ENCODE peak calls at places on chromosomes 5 and 9, in five cellular contexts. B is HCT116, A is AG04450, T is aorta, Z is colonic mucosa. U is an unnamed sample.

GRCh38 chr5:145743396-145744061 is 91.6 kb downstream of the PRELID2 start:
- DNase-seq in B (no peak), A (no peak), T (no peak), Z (no peak), U (no peak)

GRCh38 chr5:6820851-6821479 is 107.7 kb downstream of the TENT4A start:
- DNase-seq in B (peak; percentile 27), A (no peak), T (no peak), Z (peak; percentile 31), U (no peak)

GRCh38 chr5:75365740-75366139 is 28.7 kb downstream of the HMGCR start:
- DNase-seq in B (no peak), A (no peak), T (no peak), Z (no peak), U (no peak)

GRCh38 chr9:84374516-84374915 is 34.0 kb upstream of the SLC28A3 start:
- DNase-seq in B (no peak), A (no peak), T (no peak), Z (no peak), U (no peak)

GRCh38 chr9:83526901-83527300 is 11.3 kb downstream of the FRMD3 start:
- DNase-seq in B (no peak), A (no peak), T (no peak), Z (no peak), U (no peak)

GRCh38 chr5:74242516-74242915 is 398.0 kb downstream of the ENC1 start:
- DNase-seq in B (no peak), A (no peak), T (no peak), Z (no peak), U (no peak)

GRCh38 chr5:128109766-128110165 is 26.2 kb downstream of the SLC12A2 start:
- DNase-seq in B (no peak), A (no peak), T (no peak), Z (no peak), U (no peak)

GRCh38 chr9:4984171-4984570 is 901 bp upstream of the JAK2 start:
- DNase-seq in B (peak; percentile 19), A (no peak), T (no peak), Z (peak; percentile 59), U (no peak)

GRCh38 chr9:14347408-14348224 is 33.7 kb upstream of the NFIB start:
- DNase-seq in B (no peak), A (no peak), T (peak; percentile 66), Z (peak; percentile 46), U (peak; percentile 50)

GRCh38 chr9:17117372-17117771 is 17.5 kb upstream of the CNTLN start:
- DNase-seq in B (no peak), A (no peak), T (no peak), Z (no peak), U (no peak)

GRCh38 chr9:17063535-17064135 is 71.2 kb upstream of the CNTLN start:
- DNase-seq in B (peak; percentile 32), A (peak; percentile 23), T (no peak), Z (peak; percentile 21), U (peak; percentile 6)

GRCh38 chr5:93677344-93678021 is 63.9 kb downstream of the POU5F2 start:
- DNase-seq in B (peak; percentile 42), A (peak; percentile 85), T (peak; percentile 58), Z (no peak), U (peak; percentile 30)

GRCh38 chr5:27818888-27819287 is 780.5 kb upstream of the CDH9 start:
- DNase-seq in B (no peak), A (no peak), T (no peak), Z (no peak), U (no peak)

GRCh38 chr5:112379541-112380325 is 39.3 kb downstream of the EPB41L4A start:
- DNase-seq in B (no peak), A (no peak), T (no peak), Z (no peak), U (no peak)
- H3K27ac ChIP-seq in B (no peak overlapping the region), A (no peak overlapping the region), T (no peak overlapping the region), Z (no peak overlapping the region), U (no peak overlapping the region)

DNA sequence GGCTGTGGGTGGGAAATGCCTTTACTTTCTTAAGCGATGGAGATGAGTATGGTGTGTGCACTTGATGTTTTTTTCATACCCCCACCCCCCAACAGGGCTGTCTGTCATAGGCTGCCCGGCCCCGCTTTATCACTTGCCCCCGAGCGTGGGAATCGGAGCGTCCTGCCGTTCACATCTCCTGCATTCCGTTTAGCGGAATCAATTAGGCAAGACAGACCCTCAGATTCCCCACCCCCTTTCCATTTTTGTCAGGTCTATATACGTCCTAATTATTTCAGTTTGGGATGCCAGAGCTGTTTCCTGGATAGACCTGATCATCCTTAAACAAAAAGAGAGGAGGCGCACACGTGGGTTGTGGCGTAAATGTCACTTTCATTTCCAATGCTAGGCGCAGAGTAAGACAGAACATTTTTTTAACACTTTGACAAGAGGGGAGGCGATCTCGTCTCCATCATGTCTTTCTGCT is 217.2 kb downstream of the MEF2C start:
- DNase-seq in B (no peak), A (no peak), T (no peak), Z (no peak), U (no peak)
- H3K27me3 ChIP-seq in B (no peaks in the 10 kb centered on the region), A (peaks cover 71% of the 10 kb centered on the region), T (peaks cover 12% of the 10 kb centered on the region), Z (peaks cover 59% of the 10 kb centered on the region), U (peaks cover 100% of the 10 kb centered on the region)

DNA sequence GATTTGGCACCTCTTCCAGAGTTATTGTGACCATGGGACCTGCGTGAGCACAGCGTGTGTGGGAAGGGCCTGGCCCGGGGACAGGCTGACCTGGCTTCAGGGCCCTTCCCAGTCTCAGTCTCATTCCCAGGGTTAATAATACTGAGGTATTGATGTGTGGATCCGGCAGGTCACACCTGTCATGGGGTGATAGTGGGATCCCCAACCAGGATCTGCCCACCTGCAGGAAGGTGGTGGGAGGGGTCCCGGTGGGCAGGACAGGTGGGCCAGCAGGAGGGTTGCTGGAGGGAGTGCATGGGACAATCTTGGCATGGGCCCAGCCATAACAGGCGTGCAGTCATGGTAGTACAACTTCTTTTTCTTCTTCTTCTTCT is 55.4 kb downstream of the COL15A1 start:
- DNase-seq in B (no peak), A (no peak), T (no peak), Z (no peak), U (no peak)
- H3K27ac ChIP-seq in B (no peak overlapping the region), A (no peak overlapping the region), T (no peak overlapping the region), Z (no peak overlapping the region), U (no peak overlapping the region)

GRCh38 chr5:523658-524441 is 399 bp downstream of the SLC9A3 start:
- DNase-seq in B (no peak), A (no peak), T (no peak), Z (no peak), U (no peak)
- H3K27me3 ChIP-seq in B (no peaks in the 10 kb centered on the region), A (peaks cover 71% of the 10 kb centered on the region), T (no peaks in the 10 kb centered on the region), Z (peaks cover 59% of the 10 kb centered on the region), U (peaks cover 73% of the 10 kb centered on the region)

GRCh38 chr5:72467987-72468386 is 39.2 kb downstream of the ZNF366 start:
- DNase-seq in B (no peak), A (no peak), T (no peak), Z (no peak), U (peak; percentile 69)
- H3K27ac ChIP-seq in B (no peak overlapping the region), A (no peak overlapping the region), T (no peak overlapping the region), Z (no peak overlapping the region), U (no peak overlapping the region)

DNA sequence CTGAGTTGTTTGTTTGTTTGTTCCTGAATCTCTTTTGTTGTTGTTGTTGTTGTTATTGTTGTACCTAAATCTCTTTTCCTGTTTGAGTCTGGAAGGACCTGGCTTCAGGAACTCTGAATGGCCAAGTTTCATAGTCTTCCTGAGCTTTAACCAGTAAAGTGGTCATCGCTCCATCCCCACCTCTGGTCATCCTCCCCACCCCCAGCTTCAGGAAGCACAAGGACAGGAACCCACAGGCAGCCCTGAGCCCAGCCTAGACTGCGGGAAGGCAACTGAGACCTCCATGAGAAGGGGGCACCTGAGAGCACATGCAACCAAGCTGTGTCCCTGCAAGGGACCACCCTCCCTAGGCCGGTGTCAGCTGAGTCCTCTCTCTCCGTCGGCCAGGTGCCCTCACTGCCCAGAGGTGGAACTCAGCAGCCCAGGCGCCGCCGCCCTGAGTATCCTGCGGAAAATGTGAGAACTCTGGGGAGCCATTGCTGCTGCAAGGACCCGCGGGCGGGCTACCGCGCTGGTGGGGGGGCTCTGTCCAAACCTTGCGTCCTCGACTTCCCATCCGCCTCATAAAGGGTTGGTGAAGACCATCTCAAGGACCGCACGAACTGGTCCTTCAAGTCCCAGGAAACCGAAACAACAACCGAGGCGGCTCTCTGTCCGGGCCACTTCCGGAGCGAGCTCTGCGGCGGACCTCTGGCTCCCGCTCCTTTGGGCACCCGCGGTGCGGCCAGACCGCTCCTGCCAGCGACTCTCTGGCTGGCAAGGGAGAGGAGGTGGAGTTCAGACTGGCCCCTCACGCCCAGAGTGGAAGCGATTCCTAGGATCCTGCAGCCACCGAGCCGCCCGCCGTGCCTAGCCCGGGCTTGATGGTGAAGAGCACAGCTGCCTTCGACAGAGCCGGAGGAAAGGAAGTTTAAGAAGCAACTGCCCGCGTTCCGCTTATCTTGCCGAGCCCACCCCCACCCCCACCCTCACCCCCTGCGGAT is 4.2 kb downstream of the BARX1 start:
- DNase-seq in B (no peak), A (no peak), T (peak; percentile 30), Z (peak; percentile 32), U (no peak)
- H3K27me3 ChIP-seq in B (no peaks in the 10 kb centered on the region), A (peaks cover 91% of the 10 kb centered on the region), T (no peaks in the 10 kb centered on the region), Z (peaks cover 96% of the 10 kb centered on the region), U (peaks cover 95% of the 10 kb centered on the region)